ENCODE peak calls at places on chromosome 14, in four cellular contexts. V is prostate gland, Y is sigmoid colon, G is body of pancreas. W is an unnamed sample.
A peak's percentile ranks its signal among the peaks of the same experiment; 100 is the strongest.

GRCh38 chr14:79997509-79998210 is 213.6 kb downstream of the DIO2 start:
- DNase-seq in V (peak; percentile 14), Y (no peak), G (no peak), W (no peak)

GRCh38 chr14:44316647-44317432 is 190.2 kb downstream of the FSCB start:
- DNase-seq in V (no peak), Y (no peak), G (no peak), W (no peak)

GRCh38 chr14:54822685-54823084 is 79.9 kb downstream of the GCH1 start:
- DNase-seq in V (no peak), Y (no peak), G (no peak), W (no peak)

GRCh38 chr14:74514471-74514932 is 20.9 kb downstream of the ISCA2 start:
- DNase-seq in V (no peak), Y (peak; percentile 70), G (no peak), W (peak; percentile 95)

GRCh38 chr14:87494010-87494409 is 499.0 kb downstream of the GALC start:
- DNase-seq in V (no peak), Y (no peak), G (no peak), W (no peak)

GRCh38 chr14:103133213-103134140 is 10.2 kb downstream of the TNFAIP2 start:
- DNase-seq in V (no peak), Y (no peak), G (no peak), W (no peak)

GRCh38 chr14:34888186-34888585 is 13.0 kb upstream of the BAZ1A start:
- DNase-seq in V (no peak), Y (no peak), G (no peak), W (no peak)

GRCh38 chr14:74821267-74821915 is 54.6 kb downstream of the PROX2 start:
- DNase-seq in V (no peak), Y (no peak), G (no peak), W (no peak)

GRCh38 chr14:75748340-75748739 is 87.3 kb downstream of the TTLL5 start:
- DNase-seq in V (no peak), Y (no peak), G (no peak), W (no peak)

GRCh38 chr14:74612346-74613021 is 447 bp upstream of the LTBP2 start:
- DNase-seq in V (peak; percentile 65), Y (peak; percentile 86), G (peak; percentile 83), W (peak; percentile 86)

GRCh38 chr14:96178674-96179321 is 25.8 kb upstream of the BDKRB2 start:
- DNase-seq in V (no peak), Y (no peak), G (no peak), W (no peak)

GRCh38 chr14:99522934-99523660 is 41.9 kb downstream of the CCNK start:
- DNase-seq in V (no peak), Y (no peak), G (no peak), W (peak; percentile 20)

GRCh38 chr14:67853207-67853606 is 33.6 kb downstream of the RAD51B start:
- DNase-seq in V (no peak), Y (no peak), G (no peak), W (no peak)

GRCh38 chr14:61438860-61439765 is 117.7 kb downstream of the PRKCH start:
- DNase-seq in V (peak; percentile 90), Y (no peak), G (peak; percentile 41), W (peak; percentile 92)

GRCh38 chr14:104550849-104551728 is 28.5 kb upstream of the C14orf180 start:
- DNase-seq in V (no peak), Y (peak; percentile 40), G (no peak), W (no peak)

GRCh38 chr14:21699551-21699950 is 25.9 kb upstream of the OR4E1 start:
- DNase-seq in V (no peak), Y (no peak), G (no peak), W (no peak)

GRCh38 chr14:58270628-58271027 is 26.0 kb downstream of the PSMA3 start:
- DNase-seq in V (no peak), Y (no peak), G (no peak), W (no peak)
- H3K36me3 ChIP-seq in V (peaks cover 8% of the 10 kb centered on the region), Y (peaks cover 22% of the 10 kb centered on the region), G (peaks cover 21% of the 10 kb centered on the region), W (peaks cover 52% of the 10 kb centered on the region)

DNA sequence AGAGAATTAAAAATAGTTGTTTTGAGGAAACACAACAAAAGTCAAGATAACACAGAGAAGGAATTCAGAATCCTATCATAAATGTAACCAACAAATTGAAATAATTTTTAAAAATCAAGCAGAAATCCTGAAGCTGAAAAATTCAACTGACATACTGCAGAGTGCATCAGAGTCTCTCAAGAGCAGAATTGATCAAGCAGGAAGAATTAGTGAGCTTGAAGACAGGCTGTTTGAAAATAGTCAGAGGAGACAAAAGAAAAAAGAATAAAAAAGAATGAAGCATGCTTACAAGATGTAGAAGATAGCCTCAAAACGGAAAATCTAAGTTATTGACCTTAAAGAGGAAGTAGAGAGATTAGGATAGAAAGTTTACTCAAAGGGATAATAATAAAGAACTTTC is 65.8 kb upstream of the PPP2R5C start:
- DNase-seq in V (no peak), Y (no peak), G (no peak), W (no peak)
- H3K27me3 ChIP-seq in V (no peaks in the 10 kb centered on the region), Y (no peaks in the 10 kb centered on the region), G (no peaks in the 10 kb centered on the region), W (no peaks in the 10 kb centered on the region)

GRCh38 chr14:20409226-20409625 is 4.1 kb downstream of the TEP1 start:
- DNase-seq in V (no peak), Y (no peak), G (no peak), W (no peak)

GRCh38 chr14:20400965-20401593 is 12.2 kb downstream of the TEP1 start:
- DNase-seq in V (no peak), Y (no peak), G (no peak), W (no peak)

GRCh38 chr14:20400589-20400964 is 12.7 kb downstream of the TEP1 start:
- DNase-seq in V (no peak), Y (no peak), G (no peak), W (no peak)

DNA sequence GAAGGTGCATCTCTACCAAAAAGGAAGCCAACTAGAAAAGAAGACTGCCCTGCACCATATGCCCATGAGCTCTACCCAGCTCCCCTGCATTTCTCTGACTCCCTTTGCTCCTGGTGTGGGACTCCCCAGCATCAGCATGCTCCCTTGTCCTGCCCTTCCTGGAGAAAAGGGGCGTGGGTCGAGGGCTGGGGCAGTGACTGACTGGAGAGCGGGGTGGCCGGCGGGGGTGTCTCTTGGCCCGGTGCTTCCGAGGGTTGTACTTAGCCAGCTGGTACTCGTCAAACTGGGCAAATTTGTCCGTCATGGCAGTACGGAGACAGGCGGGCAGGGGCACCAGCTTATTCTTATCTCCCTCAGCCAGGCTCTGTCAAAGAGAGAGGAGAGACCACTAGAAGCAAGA is 9.8 kb downstream of the TEP1 start:
- DNase-seq in V (no peak), Y (no peak), G (no peak), W (no peak)
- H3K36me3 ChIP-seq in V (peaks cover 9% of the 10 kb centered on the region), Y (peaks cover 67% of the 10 kb centered on the region), G (peaks cover 26% of the 10 kb centered on the region), W (peaks cover 66% of the 10 kb centered on the region)

DNA sequence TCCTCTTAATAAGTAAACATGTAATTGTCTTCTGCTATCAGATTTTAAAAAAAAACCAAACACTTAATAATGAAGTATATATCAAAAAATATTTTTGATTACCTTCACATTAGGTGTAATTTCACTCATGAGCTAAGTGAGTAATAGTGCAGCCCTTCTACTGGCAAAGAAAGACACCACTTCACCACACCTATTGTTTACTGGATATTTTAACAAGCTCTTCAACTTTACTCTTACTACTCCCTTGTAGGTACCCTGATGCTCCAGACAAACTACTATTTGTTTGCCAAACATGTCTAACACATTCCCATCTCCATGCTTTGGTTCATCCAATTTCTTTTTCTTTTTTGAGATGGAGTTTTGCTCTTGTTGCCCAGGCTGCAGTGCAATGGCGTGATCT is 36.9 kb upstream of the WDR89 start:
- DNase-seq in V (no peak), Y (no peak), G (no peak), W (no peak)
- H3K27me3 ChIP-seq in V (no peaks in the 10 kb centered on the region), Y (no peaks in the 10 kb centered on the region), G (no peaks in the 10 kb centered on the region), W (no peaks in the 10 kb centered on the region)

DNA sequence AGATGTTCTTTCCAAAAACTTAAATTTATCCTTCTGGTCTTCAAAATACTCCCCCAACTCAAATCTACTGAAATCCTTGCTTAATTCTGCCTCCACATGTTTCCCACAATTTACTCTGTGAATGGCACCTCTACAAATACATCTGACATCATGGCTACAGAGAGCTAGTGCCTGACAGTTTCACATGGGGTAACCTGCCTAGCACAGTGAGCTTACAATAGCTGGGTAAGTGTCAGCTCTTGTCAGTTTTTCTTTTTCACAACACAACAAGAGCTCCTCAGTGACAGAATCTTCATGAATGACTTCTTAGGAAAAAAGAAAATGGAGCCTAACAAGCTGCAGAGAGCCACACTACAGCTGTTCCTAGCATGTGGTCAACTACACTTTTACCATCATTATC is 54.4 kb downstream of the NIN start:
- DNase-seq in V (no peak), Y (no peak), G (no peak), W (no peak)
- H3K36me3 ChIP-seq in V (no peaks in the 10 kb centered on the region), Y (peaks cover 12% of the 10 kb centered on the region), G (no peaks in the 10 kb centered on the region), W (peaks cover 5% of the 10 kb centered on the region)

DNA sequence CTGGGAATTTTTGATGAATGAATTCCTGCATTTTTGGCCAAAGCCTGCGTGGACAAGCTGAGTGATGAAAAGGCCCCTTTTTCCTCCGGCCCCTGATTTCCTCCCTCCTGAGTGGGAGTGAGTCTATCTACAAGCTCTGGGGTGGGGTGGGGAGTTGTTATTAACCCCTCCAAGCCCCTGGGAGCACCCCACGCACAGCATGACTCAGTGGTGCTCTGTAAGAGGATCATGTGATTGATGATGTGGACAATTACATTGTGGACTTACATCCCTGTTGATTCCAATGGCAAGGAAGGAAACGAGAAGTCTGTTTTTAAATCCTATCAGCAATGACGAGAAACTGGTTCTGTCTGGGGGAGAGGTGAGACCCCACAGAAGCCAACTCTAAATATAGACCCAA is 5.1 kb upstream of the DLK1 start:
- DNase-seq in V (no peak), Y (no peak), G (no peak), W (no peak)
- H3K27me3 ChIP-seq in V (no peaks in the 10 kb centered on the region), Y (peaks cover 45% of the 10 kb centered on the region), G (no peaks in the 10 kb centered on the region), W (no peaks in the 10 kb centered on the region)

GRCh38 chr14:68929623-68930307 is 49.3 kb downstream of the ACTN1 start:
- DNase-seq in V (no peak), Y (no peak), G (no peak), W (no peak)
- H3K36me3 ChIP-seq in V (no peaks in the 10 kb centered on the region), Y (no peaks in the 10 kb centered on the region), G (no peaks in the 10 kb centered on the region), W (no peaks in the 10 kb centered on the region)

W was measured in thyroid gland.